ENCODE peak calls at places on chromosomes 5 and 9, in four cellular contexts. One of them, this sample, is unnamed.

GRCh38 chr5:6453937-6454560 is 5.4 kb downstream of the UBE2QL1 start:
- DNase-seq in GM13977: no peak
- DNase-seq in aorta: no peak
- DNase-seq in RWPE1: no peak
- DNase-seq in this sample: no peak

GRCh38 chr9:136196465-136197371 is 8.2 kb downstream of the LHX3 start:
- DNase-seq in GM13977: no peak
- DNase-seq in aorta: no peak
- DNase-seq in RWPE1: no peak
- DNase-seq in this sample: no peak

GRCh38 chr5:59838989-59839388 is 54.5 kb downstream of the PDE4D start:
- DNase-seq in GM13977: no peak
- DNase-seq in aorta: no peak
- DNase-seq in RWPE1: no peak
- DNase-seq in this sample: no peak

GRCh38 chr9:81716409-81716808 is 27.1 kb upstream of the TLE1 start:
- DNase-seq in GM13977: no peak
- DNase-seq in aorta: no peak
- DNase-seq in RWPE1: no peak
- DNase-seq in this sample: no peak

GRCh38 chr9:129164246-129164930 is 13.7 kb downstream of the IER5L start:
- DNase-seq in GM13977: no peak
- DNase-seq in aorta: no peak
- DNase-seq in RWPE1: no peak
- DNase-seq in this sample: no peak

GRCh38 chr5:67723873-67724272 is 491.7 kb upstream of the PIK3R1 start:
- DNase-seq in GM13977: no peak
- DNase-seq in aorta: no peak
- DNase-seq in RWPE1: no peak
- DNase-seq in this sample: no peak

GRCh38 chr9:137470785-137471184 is 11.7 kb upstream of the NSMF start:
- DNase-seq in GM13977: no peak
- DNase-seq in aorta: peak
- DNase-seq in RWPE1: no peak
- DNase-seq in this sample: no peak

GRCh38 chr5:623531-623930 is 11.4 kb downstream of the CEP72 start:
- DNase-seq in GM13977: no peak
- DNase-seq in aorta: peak
- DNase-seq in RWPE1: no peak
- DNase-seq in this sample: no peak

GRCh38 chr9:120475341-120475740 is 104.6 kb downstream of the CDK5RAP2 start:
- DNase-seq in GM13977: no peak
- DNase-seq in aorta: no peak
- DNase-seq in RWPE1: no peak
- DNase-seq in this sample: no peak

GRCh38 chr5:73816656-73817420 is 190.8 kb downstream of the ARHGEF28 start:
- DNase-seq in GM13977: no peak
- DNase-seq in aorta: no peak
- DNase-seq in RWPE1: no peak
- DNase-seq in this sample: no peak

GRCh38 chr5:139104577-139105271 is 93.4 kb downstream of the SIL1 start:
- DNase-seq in GM13977: no peak
- DNase-seq in aorta: peak
- DNase-seq in RWPE1: no peak
- DNase-seq in this sample: no peak

GRCh38 chr5:62886603-62887315 is 308.1 kb downstream of the LRRC70 start:
- DNase-seq in GM13977: no peak
- DNase-seq in aorta: no peak
- DNase-seq in RWPE1: no peak
- DNase-seq in this sample: no peak

GRCh38 chr9:129434187-129434586 is 186.7 kb downstream of the C9orf50 start:
- DNase-seq in GM13977: no peak
- DNase-seq in aorta: no peak
- DNase-seq in RWPE1: no peak
- DNase-seq in this sample: no peak

GRCh38 chr5:74632947-74633356 is 7.6 kb downstream of the ENC1 start:
- DNase-seq in GM13977: no peak
- DNase-seq in aorta: no peak
- DNase-seq in RWPE1: peak
- DNase-seq in this sample: no peak

GRCh38 chr9:120345379-120345778 is 234.6 kb downstream of the CDK5RAP2 start:
- DNase-seq in GM13977: no peak
- DNase-seq in aorta: no peak
- DNase-seq in RWPE1: no peak
- DNase-seq in this sample: no peak

GRCh38 chr5:179265529-179266290 is 79.6 kb downstream of the ADAMTS2 start:
- DNase-seq in GM13977: no peak
- DNase-seq in aorta: peak
- DNase-seq in RWPE1: peak
- DNase-seq in this sample: peak

This sample was measured in RWPE2.